ENCODE peak calls at places on chromosomes 3 and 15, in nine cellular contexts. B is fibroblast of lung, T is fibroblast of mammary gland, K is tibial nerve, E is dorsolateral prefrontal cortex, X is colonic mucosa, S is tibial artery, F is psoas muscle, Q is OCI-LY7. L is an unnamed sample.
A peak's percentile ranks its signal among the peaks of the same experiment; 100 is the strongest.

GRCh38 chr15:48647963-48648362 is 2.5 kb upstream of the FBN1 start:
- DNase-seq in B (peak; percentile 49), T (peak; percentile 51), K (no peak), E (no peak), X (no peak), S (no peak), F (no peak), Q (no peak), L (no peak)

GRCh38 chr3:3665961-3666640 is 133.1 kb upstream of the LRRN1 start:
- DNase-seq in B (no peak), T (no peak), K (no peak), E (no peak), X (no peak), S (no peak), F (peak; percentile 51), Q (no peak), L (no peak)

GRCh38 chr3:151008699-151009098 is 36.2 kb upstream of the CLRN1 start:
- DNase-seq in B (peak; percentile 70), T (peak; percentile 70), K (no peak), E (no peak), X (no peak), S (no peak), F (no peak), Q (no peak), L (no peak)

GRCh38 chr3:14764331-14765064 is 54.3 kb upstream of the FGD5 start:
- DNase-seq in B (peak; percentile 4), T (peak; percentile 8), K (no peak), E (no peak), X (no peak), S (no peak), F (no peak), Q (no peak), L (no peak)

GRCh38 chr15:99931703-99932603 is 198.7 kb upstream of the LYSMD4 start:
- DNase-seq in B (no peak), T (no peak), K (no peak), E (no peak), X (no peak), S (no peak), F (no peak), Q (no peak), L (no peak)

GRCh38 chr3:51943451-51944391 is 1.6 kb downstream of the PARP3 start:
- DNase-seq in B (no peak), T (no peak), K (no peak), E (no peak), X (no peak), S (peak; percentile 69), F (no peak), Q (no peak), L (no peak)

GRCh38 chr15:95302206-95302605 is 1028.3 kb upstream of the NR2F2 start:
- DNase-seq in B (no peak), T (no peak), K (no peak), E (no peak), X (no peak), S (no peak), F (no peak), Q (no peak), L (no peak)

GRCh38 chr3:142945023-142945422 is 18.5 kb downstream of the PAQR9 start:
- DNase-seq in B (no peak), T (no peak), K (no peak), E (no peak), X (no peak), S (no peak), F (no peak), Q (no peak), L (no peak)

GRCh38 chr3:32403663-32404062 is 12.0 kb downstream of the CMTM7 start:
- DNase-seq in B (no peak), T (no peak), K (no peak), E (no peak), X (no peak), S (no peak), F (no peak), Q (no peak), L (no peak)

GRCh38 chr15:79904256-79904655 is 7.4 kb upstream of the MTHFS start:
- DNase-seq in B (peak; percentile 56), T (peak; percentile 64), K (no peak), E (no peak), X (no peak), S (no peak), F (no peak), Q (no peak), L (no peak)

GRCh38 chr15:69591905-69592508 is 139.4 kb downstream of the RPLP1 start:
- DNase-seq in B (no peak), T (no peak), K (no peak), E (no peak), X (no peak), S (no peak), F (no peak), Q (no peak), L (no peak)

GRCh38 chr15:74406992-74407705 is 26.6 kb downstream of the SEMA7A start:
- DNase-seq in B (peak; percentile 78), T (peak; percentile 94), K (no peak), E (peak; percentile 72), X (no peak), S (no peak), F (no peak), Q (no peak), L (no peak)

GRCh38 chr3:20865811-20866210 is 679.8 kb upstream of the SGO1 start:
- DNase-seq in B (no peak), T (no peak), K (no peak), E (no peak), X (no peak), S (no peak), F (no peak), Q (no peak), L (no peak)

GRCh38 chr3:128312271-128312670 is 154.4 kb downstream of the DNAJB8 start:
- DNase-seq in B (no peak), T (no peak), K (no peak), E (no peak), X (no peak), S (no peak), F (no peak), Q (no peak), L (no peak)

GRCh38 chr3:58724376-58724775 is 57.8 kb upstream of the FAM3D start:
- DNase-seq in B (no peak), T (no peak), K (no peak), E (no peak), X (no peak), S (no peak), F (no peak), Q (no peak), L (no peak)

GRCh38 chr15:42510258-42511009 is 15.0 kb downstream of the SNAP23 start:
- DNase-seq in B (no peak), T (peak; percentile 1), K (no peak), E (no peak), X (no peak), S (no peak), F (no peak), Q (no peak), L (no peak)
- H3K4me3 ChIP-seq in B (no peak overlapping the region), T (no peak overlapping the region), K (no peak overlapping the region), E (no peak overlapping the region), X (no peak overlapping the region), S (no peak overlapping the region), F (no peak overlapping the region), Q (no peak overlapping the region), L (no peak overlapping the region)

GRCh38 chr3:194766845-194767244 is 81.2 kb downstream of the FAM43A start:
- DNase-seq in B (no peak), T (no peak), K (no peak), E (no peak), X (no peak), S (no peak), F (no peak), Q (no peak), L (no peak)

GRCh38 chr3:194772241-194773000 is 86.7 kb downstream of the FAM43A start:
- DNase-seq in B (no peak), T (no peak), K (no peak), E (no peak), X (no peak), S (no peak), F (no peak), Q (no peak), L (no peak)

GRCh38 chr3:194769020-194769643 is 83.4 kb downstream of the FAM43A start:
- DNase-seq in B (peak; percentile 86), T (peak; percentile 93), K (peak; percentile 87), E (peak; percentile 94), X (peak; percentile 95), S (peak; percentile 92), F (peak; percentile 91), Q (peak; percentile 98), L (peak; percentile 98)

GRCh38 chr3:194767430-194768207 is 81.9 kb downstream of the FAM43A start:
- DNase-seq in B (no peak), T (no peak), K (no peak), E (no peak), X (no peak), S (no peak), F (no peak), Q (no peak), L (no peak)

DNA sequence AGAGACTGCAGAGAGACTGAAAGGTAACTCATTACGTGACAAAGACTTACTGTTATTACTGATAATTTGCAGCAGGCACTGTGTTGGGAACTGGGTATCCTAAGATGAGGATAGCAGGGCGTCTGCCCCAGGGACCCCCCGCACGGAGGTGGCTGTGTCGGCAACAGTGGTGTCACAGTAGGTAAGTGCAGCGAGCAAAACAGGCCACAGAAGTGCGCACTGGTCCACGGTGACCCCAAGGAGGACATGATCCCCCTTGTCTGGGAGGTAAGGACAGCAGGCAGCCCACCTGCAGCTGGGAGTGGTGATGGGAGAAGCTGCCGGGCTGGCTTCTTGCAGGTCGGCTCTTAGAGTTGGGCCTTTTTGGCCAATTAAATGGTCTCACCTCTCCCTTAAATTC is 82.9 kb downstream of the FAM43A start:
- DNase-seq in B (no peak), T (no peak), K (no peak), E (no peak), X (no peak), S (no peak), F (no peak), Q (no peak), L (no peak)
- H3K4me3 ChIP-seq in B (no peak overlapping the region), T (no peak overlapping the region), K (peak overlapping the region; percentile 16), E (peak overlapping the region; percentile 52), X (no peak overlapping the region), S (peak overlapping the region; percentile 30), F (peak overlapping the region; percentile 36), Q (no peak overlapping the region), L (no peak overlapping the region)

DNA sequence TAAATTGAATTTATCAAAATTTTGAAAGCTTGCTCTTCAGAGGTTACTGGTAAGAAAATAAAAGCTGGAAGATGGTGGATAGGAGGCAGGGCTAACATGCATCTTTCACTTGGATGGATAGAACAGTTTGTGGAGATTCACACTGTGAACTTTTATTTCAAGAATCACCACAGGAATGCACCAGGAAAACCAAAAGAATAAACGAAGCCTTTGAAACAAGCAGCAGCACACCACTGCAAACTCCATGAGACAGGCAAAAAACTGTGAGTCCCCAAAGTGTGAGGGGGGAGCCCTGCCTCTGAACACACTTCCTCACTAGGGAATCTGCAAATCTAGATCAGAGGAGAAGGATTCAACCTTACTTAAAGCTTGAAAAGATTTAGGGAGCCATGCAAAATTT is 122.2 kb downstream of the RTP4 start:
- DNase-seq in B (no peak), T (no peak), K (no peak), E (no peak), X (no peak), S (no peak), F (no peak), Q (no peak), L (no peak)
- H3K4me3 ChIP-seq in B (no peak overlapping the region), T (no peak overlapping the region), K (no peak overlapping the region), E (no peak overlapping the region), X (no peak overlapping the region), S (no peak overlapping the region), F (no peak overlapping the region), Q (no peak overlapping the region), L (no peak overlapping the region)

DNA sequence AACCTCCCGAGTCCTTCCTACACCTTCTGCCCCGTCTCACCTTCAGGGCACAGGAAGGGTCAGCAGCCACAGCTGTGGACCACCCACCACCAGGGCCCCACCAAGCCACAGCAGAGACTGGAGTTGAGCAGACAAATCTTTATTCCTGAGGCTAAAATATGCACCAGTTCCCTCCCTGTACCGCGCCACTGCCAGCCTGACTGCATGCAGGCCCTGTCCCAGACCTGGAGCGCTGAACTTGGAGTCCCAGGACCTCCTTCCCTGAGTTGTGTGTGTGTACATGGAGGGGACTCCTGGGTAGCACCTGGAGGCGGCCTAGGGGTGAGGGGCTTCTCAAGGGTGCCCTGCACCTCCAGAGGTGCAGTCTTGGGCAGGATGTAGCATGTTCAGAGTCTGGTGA is 4.0 kb upstream of the TMEM89 start:
- DNase-seq in B (no peak), T (no peak), K (no peak), E (no peak), X (no peak), S (no peak), F (no peak), Q (no peak), L (no peak)
- H3K4me3 ChIP-seq in B (no peak overlapping the region), T (no peak overlapping the region), K (no peak overlapping the region), E (no peak overlapping the region), X (no peak overlapping the region), S (no peak overlapping the region), F (no peak overlapping the region), Q (no peak overlapping the region), L (no peak overlapping the region)